ENCODE peak calls at places on chromosome 11, in five cellular contexts. P, D, Z, K and Y are unnamed samples. For H3K36me3, the result is how much of the 10 kb centered on the place peaks cover.

GRCh38 chr11:72617080-72617744 is 57.0 kb downstream of the PDE2A start:
- DNase-seq in P (no peak), D (no peak), Z (no peak), K (no peak), Y (no peak)

GRCh38 chr11:60785806-60786361 is 751 bp downstream of the MS4A10 start:
- DNase-seq in P (no peak), D (no peak), Z (no peak), K (no peak), Y (no peak)

GRCh38 chr11:108453207-108453835 is 14.0 kb downstream of the C11orf65 start:
- DNase-seq in P (no peak), D (no peak), Z (no peak), K (no peak), Y (no peak)

GRCh38 chr11:114092478-114092877 is 33.0 kb downstream of the ZBTB16 start:
- DNase-seq in P (no peak), D (no peak), Z (no peak), K (no peak), Y (no peak)

GRCh38 chr11:95264881-95265280 is 33.9 kb upstream of the SESN3 start:
- DNase-seq in P (no peak), D (no peak), Z (no peak), K (no peak), Y (no peak)

GRCh38 chr11:22193348-22194051 is 615 bp downstream of the ANO5 start:
- DNase-seq in P (peak), D (peak), Z (peak), K (peak), Y (peak)

GRCh38 chr11:134655189-134655937 is 243.3 kb upstream of the B3GAT1 start:
- DNase-seq in P (no peak), D (no peak), Z (no peak), K (no peak), Y (no peak)

GRCh38 chr11:65583589-65583988 is 7.7 kb downstream of the EHBP1L1 start:
- DNase-seq in P (no peak), D (no peak), Z (no peak), K (no peak), Y (no peak)

GRCh38 chr11:70212227-70212811 is 9.2 kb downstream of the FADD start:
- DNase-seq in P (no peak), D (peak), Z (no peak), K (no peak), Y (no peak)

GRCh38 chr11:118146554-118146953 is 6.1 kb downstream of the SCN4B start:
- DNase-seq in P (no peak), D (peak), Z (no peak), K (no peak), Y (no peak)

GRCh38 chr11:72354356-72355115 is 79.8 kb downstream of the CLPB start:
- DNase-seq in P (no peak), D (no peak), Z (no peak), K (no peak), Y (no peak)

GRCh38 chr11:63277345-63277943 is 34.0 kb upstream of the SLC22A25 start:
- DNase-seq in P (no peak), D (no peak), Z (no peak), K (no peak), Y (no peak)

GRCh38 chr11:71239581-71239980 is 12.8 kb downstream of the SHANK2 start:
- DNase-seq in P (no peak), D (no peak), Z (no peak), K (no peak), Y (no peak)

GRCh38 chr11:88689548-88690240 is 352.2 kb upstream of the CTSC start:
- DNase-seq in P (no peak), D (no peak), Z (no peak), K (no peak), Y (no peak)

GRCh38 chr11:100861221-100861620 is 174.1 kb downstream of the ARHGAP42 start:
- DNase-seq in P (no peak), D (no peak), Z (no peak), K (no peak), Y (no peak)

GRCh38 chr11:44775366-44776356 is 48.9 kb downstream of the TSPAN18 start:
- DNase-seq in P (peak), D (no peak), Z (peak), K (peak), Y (peak)

GRCh38 chr11:1486054-1486825 is at the start of gene MOB2:
- DNase-seq in P (no peak), D (peak), Z (peak), K (no peak), Y (peak)

GRCh38 chr11:1650034-1650917 is 20.7 kb downstream of the KRTAP5-5 start:
- DNase-seq in P (no peak), D (peak), Z (no peak), K (no peak), Y (no peak)

GRCh38 chr11:12319734-12320387 is 57.5 kb upstream of the PARVA start:
- DNase-seq in P (no peak), D (no peak), Z (no peak), K (peak), Y (no peak)

DNA sequence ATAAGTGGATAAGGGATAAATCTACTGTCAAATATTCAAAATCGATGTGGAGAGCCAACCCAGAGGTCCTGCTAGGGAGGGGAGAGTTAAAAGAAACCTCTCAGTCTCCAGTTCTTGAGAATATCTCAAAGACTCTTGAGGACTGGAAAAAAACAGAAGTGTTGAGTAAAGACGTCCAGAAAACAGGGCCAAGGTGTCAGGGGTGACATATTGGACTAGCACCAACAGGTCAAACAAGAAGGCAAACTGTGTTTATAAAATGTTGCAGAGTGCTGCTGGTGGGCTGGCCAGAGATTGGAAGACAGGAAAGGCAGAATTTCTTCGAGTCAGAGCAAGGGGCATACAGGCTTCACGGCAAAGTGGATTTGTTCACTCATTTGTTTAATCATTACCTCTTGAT is 33.8 kb upstream of the SMPD1 start:
- DNase-seq in P (no peak), D (no peak), Z (no peak), K (no peak), Y (no peak)
- H3K27ac ChIP-seq in P (no peak), D (peak), Z (no peak), K (no peak), Y (no peak)

GRCh38 chr11:57314221-57314973 is 10.4 kb downstream of the TNKS1BP1 start:
- DNase-seq in P (no peak), D (peak), Z (no peak), K (no peak), Y (no peak)
- H3K36me3 ChIP-seq in P (under half), D (under half), Z (half or more), K (under half), Y (half or more)

GRCh38 chr11:86460461-86461404 is 86.0 kb downstream of the CCDC81 start:
- DNase-seq in P (no peak), D (no peak), Z (no peak), K (no peak), Y (no peak)
- H3K27ac ChIP-seq in P (no peak), D (peak), Z (no peak), K (no peak), Y (peak)

GRCh38 chr11:68527585-68527984 is 67.0 kb downstream of the PPP6R3 start:
- DNase-seq in P (no peak), D (no peak), Z (no peak), K (no peak), Y (no peak)

GRCh38 chr11:68524213-68524612 is 63.7 kb downstream of the PPP6R3 start:
- DNase-seq in P (no peak), D (no peak), Z (no peak), K (no peak), Y (no peak)

GRCh38 chr11:68525320-68525719 is 64.8 kb downstream of the PPP6R3 start:
- DNase-seq in P (no peak), D (no peak), Z (no peak), K (no peak), Y (no peak)

GRCh38 chr11:68524681-68525080 is 64.1 kb downstream of the PPP6R3 start:
- DNase-seq in P (no peak), D (no peak), Z (no peak), K (no peak), Y (no peak)

GRCh38 chr11:68525930-68526329 is 65.4 kb downstream of the PPP6R3 start:
- DNase-seq in P (no peak), D (no peak), Z (no peak), K (no peak), Y (no peak)
- H3K36me3 ChIP-seq in P (under half), D (under half), Z (half or more), K (under half), Y (under half)

GRCh38 chr11:27613670-27613950 is 86.6 kb downstream of the BDNF start:
- DNase-seq in P (no peak), D (no peak), Z (no peak), K (no peak), Y (no peak)
- H3K27ac ChIP-seq in P (no peak), D (no peak), Z (no peak), K (no peak), Y (no peak)

DNA sequence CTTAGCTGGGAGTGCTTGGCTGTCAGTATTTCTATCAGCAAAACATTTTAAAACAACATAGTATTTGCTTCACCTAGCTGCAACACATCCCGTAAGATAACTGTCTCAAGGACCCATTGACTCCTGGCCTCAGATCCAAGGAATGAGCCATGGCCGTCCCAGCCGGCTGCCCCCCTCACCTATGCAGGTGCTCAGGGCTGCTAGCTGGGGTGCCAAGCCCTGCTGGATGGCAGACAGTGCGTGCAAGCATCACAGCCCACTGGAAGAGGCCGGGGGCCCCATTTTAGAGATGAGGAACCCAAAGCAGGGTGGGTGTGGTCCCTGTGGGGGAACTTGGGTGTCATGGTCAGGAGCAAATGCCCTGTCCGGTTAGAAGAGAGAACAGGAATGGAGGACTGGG is 8.5 kb downstream of the PSMC3 start:
- DNase-seq in P (no peak), D (no peak), Z (no peak), K (no peak), Y (no peak)
- H3K36me3 ChIP-seq in P (under half), D (under half), Z (under half), K (under half), Y (half or more)

GRCh38 chr11:119337581-119338317 is 2.9 kb downstream of the C1QTNF5 start:
- DNase-seq in P (no peak), D (peak), Z (peak), K (no peak), Y (no peak)

GRCh38 chr11:119338318-119338890 is 2.3 kb downstream of the C1QTNF5 start:
- DNase-seq in P (peak), D (peak), Z (peak), K (peak), Y (peak)

GRCh38 chr11:119340335-119341221 is at the start of gene C1QTNF5:
- DNase-seq in P (peak), D (peak), Z (peak), K (no peak), Y (peak)

GRCh38 chr11:119339581-119340334 is 925 bp downstream of the C1QTNF5 start:
- DNase-seq in P (peak), D (peak), Z (peak), K (no peak), Y (peak)

GRCh38 chr11:119338946-119339580 is 1.6 kb downstream of the C1QTNF5 start:
- DNase-seq in P (no peak), D (peak), Z (no peak), K (no peak), Y (no peak)
- H3K27ac ChIP-seq in P (no peak), D (no peak), Z (no peak), K (no peak), Y (peak)

GRCh38 chr11:4375431-4376113 is 7.4 kb upstream of the OR52B4 start:
- DNase-seq in P (no peak), D (no peak), Z (no peak), K (no peak), Y (no peak)
- H3K36me3 ChIP-seq in P (under half), D (under half), Z (under half), K (under half), Y (under half)

DNA sequence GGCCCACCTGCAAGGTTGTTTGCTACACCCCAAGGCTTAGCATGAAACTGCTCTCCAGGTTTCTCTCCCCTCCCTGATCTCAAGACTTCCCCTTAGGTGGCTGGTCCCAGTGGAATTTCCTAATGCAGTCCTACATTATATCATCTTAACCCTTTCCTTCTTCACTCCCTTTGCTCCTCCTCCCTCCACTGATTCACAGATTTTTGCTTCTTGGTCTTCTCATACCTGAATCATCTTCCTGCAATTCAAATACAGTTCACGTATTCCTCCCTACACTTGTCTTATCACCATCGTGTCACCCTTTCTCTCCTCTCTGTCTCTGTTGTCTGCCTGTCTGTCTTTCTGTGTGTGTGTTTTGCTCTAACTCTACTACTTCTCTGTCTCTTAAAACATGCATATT is 17.0 kb downstream of the MMP10 start:
- DNase-seq in P (no peak), D (no peak), Z (no peak), K (no peak), Y (no peak)
- H3K27ac ChIP-seq in P (no peak), D (no peak), Z (no peak), K (no peak), Y (no peak)

DNA sequence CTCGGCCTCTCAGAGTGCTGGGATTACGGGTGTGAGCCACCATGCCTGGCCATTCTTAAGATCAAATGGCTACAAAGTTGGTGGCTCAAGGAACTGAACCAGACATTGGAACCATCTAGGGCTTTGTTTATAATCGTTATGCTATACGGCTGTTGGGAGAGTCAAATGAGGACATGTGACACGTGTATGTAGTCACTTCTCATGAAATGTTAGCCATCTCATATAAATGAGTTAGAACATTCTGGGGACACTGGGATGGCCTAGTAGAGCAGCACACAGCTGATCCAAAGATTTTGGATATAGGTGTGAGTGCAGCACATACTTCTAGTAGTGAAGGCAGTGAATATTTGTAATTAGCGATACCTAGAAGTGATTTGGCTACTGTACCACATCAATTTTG is 6.6 kb upstream of the RBM4 start:
- DNase-seq in P (no peak), D (no peak), Z (no peak), K (no peak), Y (no peak)
- H3K36me3 ChIP-seq in P (under half), D (under half), Z (half or more), K (under half), Y (under half)